ENCODE peak calls at places on chromosomes 5 and 9, in nine cellular contexts. V, J, Q, Z, N, D, P, R and G are unnamed samples.

GRCh38 chr5:53749611-53750010 is 189.2 kb downstream of the NDUFS4 start:
- DNase-seq in V (no peak), D (no peak), Q (no peak), R (no peak), J (no peak), N (no peak), Z (no peak), P (no peak), G (no peak)

GRCh38 chr5:155211764-155212163 is 198.2 kb downstream of the KIF4B start:
- DNase-seq in V (no peak), D (no peak), J (no peak), P (no peak), N (no peak), R (no peak), Q (no peak), Z (no peak), G (no peak)

GRCh38 chr9:5773324-5773999 is 59.5 kb downstream of the ERMP1 start:
- DNase-seq in V (no peak), N (no peak), D (no peak), R (no peak), Z (no peak), P (no peak), Q (peak), J (no peak), G (no peak)

GRCh38 chr5:179878222-179879002 is 19.8 kb upstream of the MRNIP start:
- DNase-seq in P (peak), Z (no peak), D (no peak), J (no peak), Q (no peak), R (no peak), N (no peak), V (no peak), G (no peak)

GRCh38 chr9:120344230-120344629 is 235.7 kb downstream of the CDK5RAP2 start:
- DNase-seq in P (peak), J (no peak), Z (no peak), Q (no peak), V (no peak), D (no peak), R (no peak), N (no peak), G (no peak)

GRCh38 chr9:132231019-132231701 is 69.3 kb downstream of the NTNG2 start:
- DNase-seq in D (no peak), J (no peak), V (no peak), P (no peak), R (no peak), Z (no peak), Q (no peak), N (no peak), G (no peak)

GRCh38 chr9:4793412-4794005 is 765 bp downstream of the RCL1 start:
- DNase-seq in R (no peak), N (no peak), D (no peak), Q (no peak), J (no peak), Z (peak), V (no peak), P (no peak), G (no peak)

GRCh38 chr5:150146862-150147579 is 8.6 kb downstream of the PDGFRB start:
- DNase-seq in R (no peak), N (no peak), Q (no peak), J (no peak), V (no peak), P (no peak), D (no peak), Z (no peak), G (no peak)

GRCh38 chr9:125942111-125942510 is 194.9 kb downstream of the PBX3 start:
- DNase-seq in Q (no peak), Z (no peak), D (no peak), N (no peak), P (no peak), R (no peak), V (no peak), J (no peak), G (no peak)

GRCh38 chr5:113034182-113034773 is 57.7 kb downstream of the DCP2 start:
- DNase-seq in R (no peak), V (no peak), P (peak), D (no peak), J (peak), N (no peak), Q (peak), Z (no peak), G (no peak)

GRCh38 chr5:176732736-176733585 is 77.4 kb upstream of the UNC5A start:
- DNase-seq in Z (no peak), D (peak), Q (no peak), J (no peak), N (peak), V (no peak), R (no peak), P (no peak), G (no peak)

GRCh38 chr5:159945359-159945758 is 29.1 kb downstream of the ADRA1B start:
- DNase-seq in Z (no peak), Q (no peak), N (no peak), R (no peak), J (no peak), V (no peak), D (no peak), P (no peak), G (no peak)

GRCh38 chr9:132020272-132020671 is 59.4 kb downstream of the MED27 start:
- DNase-seq in D (no peak), J (no peak), N (no peak), Q (no peak), P (no peak), Z (no peak), R (no peak), V (no peak), G (no peak)

GRCh38 chr9:124471761-124472160 is 21.5 kb downstream of the ADGRD2 start:
- DNase-seq in J (no peak), V (no peak), D (no peak), R (no peak), Q (no peak), N (no peak), Z (no peak), P (no peak), G (no peak)

GRCh38 chr5:129078247-129078646 is 16.3 kb upstream of the ISOC1 start:
- DNase-seq in R (no peak), N (no peak), J (no peak), V (no peak), D (no peak), Z (no peak), P (no peak), Q (no peak), G (no peak)

GRCh38 chr9:118563677-118564076 is 805.6 kb downstream of the BRINP1 start:
- DNase-seq in Q (no peak), R (no peak), Z (no peak), J (no peak), V (no peak), D (no peak), N (no peak), P (peak), G (no peak)

GRCh38 chr5:87529486-87530076 is 116.9 kb upstream of the CCNH start:
- DNase-seq in Q (no peak), Z (no peak), N (no peak), J (no peak), R (no peak), D (no peak), V (no peak), P (no peak), G (no peak)

GRCh38 chr5:142320427-142320732 is 4.4 kb downstream of the SPRY4 start:
- DNase-seq in Q (no peak), N (no peak), Z (no peak), J (no peak), P (no peak), R (no peak), V (no peak), D (no peak), G (no peak)

GRCh38 chr5:94674841-94675382 is 56.4 kb downstream of the SLF1 start:
- DNase-seq in Q (no peak), V (no peak), P (peak), N (no peak), J (no peak), Z (no peak), D (no peak), R (no peak), G (no peak)

GRCh38 chr9:89391585-89391984 is 73.3 kb downstream of the SECISBP2 start:
- DNase-seq in N (no peak), Z (no peak), D (no peak), R (no peak), Q (no peak), P (no peak), V (no peak), J (no peak), G (no peak)

GRCh38 chr5:35213608-35214007 is 16.7 kb downstream of the PRLR start:
- DNase-seq in D (no peak), V (no peak), R (no peak), Q (no peak), J (no peak), Z (no peak), N (no peak), P (no peak), G (peak)

GRCh38 chr5:80181618-80182211 is 74.1 kb downstream of the SERINC5 start:
- DNase-seq in D (no peak), N (peak), R (peak), V (peak), Q (no peak), P (peak), Z (no peak), J (no peak), G (peak)

GRCh38 chr9:98132806-98133631 is 14.0 kb upstream of the TRIM14 start:
- DNase-seq in P (no peak), N (no peak), D (no peak), J (no peak), R (no peak), Q (peak), Z (no peak), V (no peak), G (no peak)

GRCh38 chr5:181203842-181204560 is 995 bp downstream of the TRIM7 start:
- DNase-seq in V (no peak), P (no peak), Z (no peak), Q (peak), R (no peak), D (no peak), N (no peak), J (peak), G (no peak)

GRCh38 chr9:137960496-137960895 is 82.9 kb downstream of the CACNA1B start:
- DNase-seq in N (no peak), Q (peak), V (no peak), D (no peak), J (no peak), P (no peak), R (no peak), Z (no peak), G (no peak)

GRCh38 chr9:20649381-20649780 is 27.1 kb upstream of the MLLT3 start:
- DNase-seq in N (no peak), R (no peak), Z (no peak), Q (no peak), D (no peak), J (no peak), P (no peak), V (no peak), G (no peak)

GRCh38 chr5:72364961-72365360 is 44.8 kb downstream of the PTCD2 start:
- DNase-seq in J (no peak), N (no peak), P (no peak), Z (no peak), Q (no peak), R (no peak), V (no peak), D (no peak), G (no peak)

GRCh38 chr5:77958642-77959315 is 182.6 kb upstream of the TBCA start:
- DNase-seq in Z (no peak), P (no peak), N (no peak), D (no peak), Q (peak), R (no peak), V (no peak), J (no peak), G (no peak)

GRCh38 chr9:134367796-134368490 is 41.7 kb downstream of the RXRA start:
- DNase-seq in J (no peak), R (no peak), D (no peak), P (no peak), N (no peak), Q (no peak), Z (no peak), V (no peak), G (peak)

GRCh38 chr5:172688735-172689572 is 47.9 kb downstream of the NEURL1B start:
- DNase-seq in Q (no peak), N (no peak), P (no peak), R (peak), D (no peak), Z (no peak), V (no peak), J (no peak), G (peak)

GRCh38 chr5:96175090-96175489 is 213.4 kb upstream of the ELL2 start:
- DNase-seq in P (peak), R (no peak), Q (peak), Z (no peak), N (no peak), D (no peak), V (peak), J (no peak), G (no peak)

GRCh38 chr5:72366324-72366976 is 46.3 kb downstream of the PTCD2 start:
- DNase-seq in V (peak), D (no peak), J (peak), P (peak), N (peak), Q (peak), R (peak), Z (peak), G (peak)

GRCh38 chr5:10123254-10123989 is 126.3 kb downstream of the ATPSCKMT start:
- DNase-seq in D (no peak), Z (no peak), N (no peak), P (no peak), R (no peak), J (no peak), V (no peak), Q (no peak), G (no peak)

GRCh38 chr5:139670369-139671095 is 22.4 kb downstream of the CXXC5 start:
- DNase-seq in J (no peak), Z (no peak), D (no peak), P (no peak), R (no peak), N (no peak), V (no peak), Q (no peak), G (no peak)